ENCODE peak calls at places on chromosomes 6 and 20, in six cellular contexts. M, P, S, I, V and D are unnamed samples.

GRCh38 chr20:59585714-59586404 is 18.5 kb upstream of the PHACTR3 start:
- DNase-seq in P (no peak), M (no peak), S (no peak), V (no peak), I (no peak), D (no peak)

GRCh38 chr20:58433759-58434158 is 44.7 kb downstream of the VAPB start:
- DNase-seq in P (peak; percentile 63), S (no peak), I (peak; percentile 81), V (peak; percentile 77), M (no peak), D (peak; percentile 77)

GRCh38 chr20:18504479-18505060 is 3.2 kb upstream of the SEC23B start:
- DNase-seq in I (peak; percentile 34), M (no peak), S (peak; percentile 45), P (no peak), V (no peak), D (no peak)

GRCh38 chr6:142400495-142400894 is 98.7 kb downstream of the ADGRG6 start:
- DNase-seq in S (no peak), M (peak; percentile 58), V (peak; percentile 72), I (peak; percentile 17), P (no peak), D (peak; percentile 75)

GRCh38 chr6:106097368-106098231 is 11.5 kb downstream of the PRDM1 start:
- DNase-seq in I (peak; percentile 82), V (peak; percentile 46), P (peak; percentile 33), M (no peak), S (no peak), D (no peak)

GRCh38 chr6:34412643-34413214 is 13.1 kb downstream of the RPS10 start:
- DNase-seq in P (peak; percentile 38), V (peak; percentile 43), S (no peak), M (no peak), I (peak; percentile 49), D (no peak)

GRCh38 chr6:56102216-56102615 is 145.2 kb downstream of the COL21A1 start:
- DNase-seq in V (no peak), S (no peak), I (peak; percentile 36), P (no peak), M (no peak), D (no peak)

GRCh38 chr6:103715269-103715668 is 1144.5 kb downstream of the HACE1 start:
- DNase-seq in V (no peak), I (no peak), P (no peak), M (no peak), S (no peak), D (no peak)

GRCh38 chr6:106037060-106037459 is 49.1 kb upstream of the PRDM1 start:
- DNase-seq in V (peak; percentile 78), P (peak; percentile 63), S (no peak), I (peak; percentile 85), M (no peak), D (no peak)

GRCh38 chr6:33490621-33491020 is 36.2 kb downstream of the ZBTB9 start:
- DNase-seq in V (no peak), M (peak; percentile 10), P (no peak), S (peak; percentile 19), I (no peak), D (no peak)

GRCh38 chr20:62838511-62838910 is 21.7 kb downstream of the COL9A3 start:
- DNase-seq in P (no peak), I (no peak), V (no peak), S (no peak), M (no peak), D (no peak)

GRCh38 chr6:41634657-41635056 is 3.6 kb upstream of the MDFI start:
- DNase-seq in M (no peak), S (no peak), P (no peak), V (peak; percentile 65), I (no peak), D (no peak)

GRCh38 chr6:130970839-130971410 is 92.1 kb downstream of the EPB41L2 start:
- DNase-seq in M (no peak), P (no peak), S (no peak), V (no peak), I (no peak), D (peak; percentile 13)

GRCh38 chr6:157025459-157025858 is 248.3 kb downstream of the ARID1B start:
- DNase-seq in M (no peak), V (peak; percentile 22), I (peak; percentile 64), S (no peak), P (peak; percentile 27), D (no peak)

GRCh38 chr6:144931172-144932035 is 646.3 kb downstream of the UTRN start:
- DNase-seq in I (peak; percentile 57), V (no peak), S (no peak), M (peak; percentile 49), P (peak; percentile 48), D (peak; percentile 50)

GRCh38 chr6:50143011-50143719 is 93.4 kb upstream of the DEFB112 start:
- DNase-seq in I (no peak), M (no peak), V (no peak), S (no peak), P (no peak), D (no peak)

GRCh38 chr6:156781882-156782631 is 4.9 kb downstream of the ARID1B start:
- DNase-seq in V (no peak), I (peak; percentile 20), S (no peak), P (no peak), M (no peak), D (no peak)

GRCh38 chr6:144248470-144249301 is 36.4 kb upstream of the UTRN start:
- DNase-seq in M (no peak), P (peak; percentile 85), I (peak; percentile 87), S (no peak), V (peak; percentile 88), D (peak; percentile 38)

GRCh38 chr6:156778615-156779205 is 1.5 kb downstream of the ARID1B start:
- DNase-seq in P (peak; percentile 20), I (peak; percentile 33), V (no peak), M (peak; percentile 43), S (peak; percentile 69), D (peak; percentile 16)

GRCh38 chr20:44745122-44745521 is 543 bp upstream of the KCNK15 start:
- DNase-seq in S (no peak), P (no peak), M (no peak), I (no peak), V (no peak), D (no peak)

GRCh38 chr20:58213112-58213511 is 15.3 kb downstream of the ANKRD60 start:
- DNase-seq in M (no peak), V (no peak), I (no peak), S (no peak), P (peak; percentile 32), D (no peak)

GRCh38 chr20:62627901-62628612 is 14.2 kb upstream of the SLCO4A1 start:
- DNase-seq in I (peak; percentile 53), P (peak; percentile 55), S (no peak), V (peak; percentile 49), M (no peak), D (no peak)

GRCh38 chr6:81857812-81858211 is 105.3 kb upstream of the TENT5A start:
- DNase-seq in S (no peak), I (no peak), V (peak; percentile 18), M (no peak), P (no peak), D (no peak)

GRCh38 chr6:43859213-43859612 is 89.2 kb downstream of the VEGFA start:
- DNase-seq in P (no peak), M (no peak), I (no peak), S (no peak), V (no peak), D (no peak)

GRCh38 chr6:43860285-43860684 is 90.3 kb downstream of the VEGFA start:
- DNase-seq in P (no peak), I (no peak), S (no peak), V (no peak), M (no peak), D (no peak)

GRCh38 chr6:43858161-43859153 is 88.4 kb downstream of the VEGFA start:
- DNase-seq in I (no peak), P (no peak), V (no peak), M (no peak), S (no peak), D (no peak)

GRCh38 chr6:43862925-43863324 is 92.9 kb downstream of the VEGFA start:
- DNase-seq in I (no peak), M (no peak), V (no peak), P (no peak), S (no peak), D (no peak)

DNA sequence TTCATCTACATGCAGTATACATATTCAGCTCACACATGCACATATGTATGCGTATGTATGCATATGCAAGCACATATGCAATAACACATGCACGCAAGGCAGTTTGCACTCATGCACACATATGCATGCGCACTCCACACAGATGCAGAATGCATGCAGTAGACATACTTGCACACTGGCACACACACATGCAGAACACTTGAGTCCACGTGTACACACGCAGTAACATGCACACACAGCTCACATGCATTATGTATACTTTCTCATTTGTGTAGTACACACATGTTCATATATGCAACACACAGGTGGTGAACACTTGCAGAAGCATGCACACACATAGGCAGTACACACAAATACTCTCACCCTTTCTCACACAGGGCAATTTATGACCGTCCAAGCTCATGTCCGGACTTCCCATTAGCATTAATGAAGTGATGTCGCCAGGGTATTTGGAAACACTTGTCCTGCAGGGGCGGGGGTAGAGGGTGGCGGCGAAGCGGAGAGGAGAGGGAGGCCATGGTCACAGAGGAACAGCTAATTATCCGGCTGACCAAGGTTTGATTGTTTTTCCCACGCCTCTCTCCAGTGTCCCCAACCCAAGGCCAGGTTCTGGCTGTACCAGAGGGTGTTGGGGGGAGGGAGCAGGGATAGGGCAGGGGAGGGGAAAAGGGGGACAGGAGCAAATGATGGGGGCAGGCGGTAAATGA is 91.4 kb downstream of the VEGFA start:
- DNase-seq in S (no peak), V (no peak), M (no peak), I (no peak), P (no peak), D (no peak)
- TF ChIP-seq CTCF in S (no peak), V (no peak), M (no peak), I (no peak), P (no peak), D (no peak)

DNA sequence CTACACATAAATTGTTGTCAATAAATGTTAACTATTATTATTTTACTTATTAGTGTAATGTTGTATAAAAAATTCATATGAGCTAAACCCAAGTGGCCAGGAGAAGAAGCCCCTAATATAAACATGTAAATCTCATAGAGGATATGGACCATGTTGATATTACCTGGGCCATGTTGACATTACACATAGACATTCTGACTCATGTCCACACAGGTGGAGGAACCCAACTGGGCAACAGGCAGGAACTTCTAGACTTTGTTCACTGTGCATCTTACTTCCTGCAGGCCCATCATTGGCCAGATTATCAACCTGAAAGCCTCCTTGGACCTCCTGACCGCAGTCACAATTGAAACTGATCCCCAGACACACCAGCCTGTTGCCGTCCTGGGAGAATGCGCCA is 7.2 kb downstream of the BPIFA2 start:
- DNase-seq in S (no peak), I (no peak), M (no peak), P (no peak), V (no peak), D (no peak)
- TF ChIP-seq CTCF in S (no peak), I (no peak), M (no peak), P (no peak), V (no peak), D (no peak)

DNA sequence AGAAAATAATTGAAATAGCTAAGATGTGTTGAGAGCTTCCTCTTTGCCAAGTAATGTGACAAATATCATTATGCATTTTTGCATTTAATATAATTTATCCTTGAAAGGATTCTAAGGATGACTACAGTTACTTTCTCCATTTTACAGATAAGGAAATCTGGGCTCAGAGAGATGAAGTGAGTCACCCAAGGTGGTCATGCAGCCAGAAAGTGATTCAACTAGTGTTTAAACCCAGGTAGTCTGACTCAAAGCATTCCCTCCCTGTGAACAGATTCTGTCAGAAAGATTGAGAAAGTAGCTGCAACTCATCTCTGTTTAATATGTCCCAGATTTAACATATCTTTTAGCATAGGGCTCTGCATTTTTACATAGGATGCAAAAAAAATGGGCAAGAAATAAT is 28.1 kb downstream of the NRSN1 start:
- DNase-seq in M (no peak), V (peak; percentile 80), I (peak; percentile 54), S (no peak), P (no peak), D (no peak)
- TF ChIP-seq CTCF in M (no peak), V (no peak), I (no peak), S (no peak), P (no peak), D (no peak)

GRCh38 chr6:31862344-31863235 is at the start of gene NEU1:
- DNase-seq in I (peak; percentile 100), M (peak; percentile 100), P (peak; percentile 100), S (peak; percentile 99), V (peak; percentile 100), D (peak; percentile 100)
- TF ChIP-seq CTCF in I (no peak), M (no peak), P (no peak), S (no peak), V (no peak), D (no peak)